ENCODE peak calls at places on chromosomes 3 and 15, in ten cellular contexts. G is gastrocnemius medialis, T is IMR-90, X is ovary, Q is sigmoid colon, J is A549, Z is dorsolateral prefrontal cortex, P is mucosa of descending colon, O is B cell, V is endothelial cell. W is an unnamed sample.

GRCh38 chr3:11583638-11584046 is 60.1 kb downstream of the VGLL4 start:
- DNase-seq in G (no peak), T (peak), X (peak), Q (no peak), J (no peak), Z (no peak), P (no peak), O (no peak), V (no peak), W (no peak)

GRCh38 chr3:10432156-10432845 is 73.1 kb downstream of the ATP2B2 start:
- DNase-seq in G (peak), T (no peak), X (no peak), Q (no peak), J (no peak), Z (no peak), P (no peak), O (no peak), V (no peak), W (peak)

GRCh38 chr3:108218811-108219210 is 3.4 kb downstream of the IFT57 start:
- DNase-seq in G (no peak), T (peak), X (no peak), Q (no peak), J (no peak), Z (no peak), P (no peak), O (no peak), V (no peak), W (no peak)

GRCh38 chr3:97686258-97686657 is 78.3 kb upstream of the ARL6 start:
- DNase-seq in G (no peak), T (no peak), X (no peak), Q (no peak), J (no peak), Z (no peak), P (no peak), O (no peak), V (no peak), W (no peak)

GRCh38 chr3:196080997-196081833 is 675 bp downstream of the TFRC start:
- DNase-seq in G (peak), T (peak), X (peak), Q (peak), J (peak), Z (peak), P (peak), O (peak), V (peak), W (no peak)

GRCh38 chr3:177459397-177459796 is 262.1 kb upstream of the TBL1XR1 start:
- DNase-seq in G (no peak), T (peak), X (no peak), Q (no peak), J (no peak), Z (no peak), P (no peak), O (no peak), V (no peak), W (no peak)

GRCh38 chr3:131349946-131350347 is 31.6 kb upstream of the NUDT16 start:
- DNase-seq in G (no peak), T (peak), X (peak), Q (no peak), J (peak), Z (no peak), P (no peak), O (no peak), V (no peak), W (no peak)

GRCh38 chr3:109265300-109265699 is 51.0 kb downstream of the DPPA2 start:
- DNase-seq in G (no peak), T (no peak), X (no peak), Q (no peak), J (no peak), Z (no peak), P (peak), O (no peak), V (no peak), W (no peak)

GRCh38 chr3:107525101-107525953 is 2.6 kb downstream of the BBX start:
- DNase-seq in G (peak), T (no peak), X (peak), Q (peak), J (peak), Z (peak), P (peak), O (no peak), V (peak), W (peak)

GRCh38 chr3:134527037-134527436 is 41.2 kb downstream of the CEP63 start:
- DNase-seq in G (no peak), T (peak), X (no peak), Q (no peak), J (peak), Z (no peak), P (no peak), O (no peak), V (peak), W (no peak)

GRCh38 chr3:13882876-13883275 is 3.0 kb upstream of the WNT7A start:
- DNase-seq in G (no peak), T (no peak), X (no peak), Q (no peak), J (no peak), Z (no peak), P (no peak), O (no peak), V (no peak), W (no peak)

GRCh38 chr3:56801597-56802410 is at the start of gene ARHGEF3:
- DNase-seq in G (peak), T (peak), X (peak), Q (peak), J (peak), Z (peak), P (peak), O (peak), V (peak), W (peak)
- TF ChIP-seq CTCF in G (peak), T (peak), X (no peak), Q (no peak), J (peak), Z (peak), P (peak), O (peak), V (peak), W (peak)

DNA sequence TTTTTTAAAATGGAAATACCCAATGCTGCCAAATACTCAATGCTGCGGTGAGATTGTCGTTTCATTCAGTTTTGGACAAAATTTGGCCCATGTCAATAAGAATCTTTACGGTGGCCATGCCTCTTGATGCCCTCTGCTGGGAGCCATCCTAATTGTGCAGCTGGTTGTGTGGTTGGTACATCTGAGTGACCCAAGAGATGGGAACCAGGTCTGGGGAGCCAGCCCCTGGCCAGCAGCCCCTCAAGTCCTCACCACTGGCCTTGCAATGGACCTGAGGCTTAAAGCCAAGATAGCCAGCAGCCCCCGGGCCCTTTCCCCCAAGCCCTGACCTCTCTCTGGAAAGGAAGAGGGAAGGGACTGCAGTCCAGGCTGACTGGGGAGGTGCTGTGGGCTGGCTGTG is 36.4 kb upstream of the ESYT3 start:
- DNase-seq in G (no peak), T (no peak), X (no peak), Q (no peak), J (no peak), Z (no peak), P (no peak), O (no peak), V (no peak), W (no peak)
- TF ChIP-seq CTCF in G (no peak), T (no peak), X (no peak), Q (no peak), J (no peak), Z (peak), P (no peak), O (no peak), V (no peak), W (peak)

DNA sequence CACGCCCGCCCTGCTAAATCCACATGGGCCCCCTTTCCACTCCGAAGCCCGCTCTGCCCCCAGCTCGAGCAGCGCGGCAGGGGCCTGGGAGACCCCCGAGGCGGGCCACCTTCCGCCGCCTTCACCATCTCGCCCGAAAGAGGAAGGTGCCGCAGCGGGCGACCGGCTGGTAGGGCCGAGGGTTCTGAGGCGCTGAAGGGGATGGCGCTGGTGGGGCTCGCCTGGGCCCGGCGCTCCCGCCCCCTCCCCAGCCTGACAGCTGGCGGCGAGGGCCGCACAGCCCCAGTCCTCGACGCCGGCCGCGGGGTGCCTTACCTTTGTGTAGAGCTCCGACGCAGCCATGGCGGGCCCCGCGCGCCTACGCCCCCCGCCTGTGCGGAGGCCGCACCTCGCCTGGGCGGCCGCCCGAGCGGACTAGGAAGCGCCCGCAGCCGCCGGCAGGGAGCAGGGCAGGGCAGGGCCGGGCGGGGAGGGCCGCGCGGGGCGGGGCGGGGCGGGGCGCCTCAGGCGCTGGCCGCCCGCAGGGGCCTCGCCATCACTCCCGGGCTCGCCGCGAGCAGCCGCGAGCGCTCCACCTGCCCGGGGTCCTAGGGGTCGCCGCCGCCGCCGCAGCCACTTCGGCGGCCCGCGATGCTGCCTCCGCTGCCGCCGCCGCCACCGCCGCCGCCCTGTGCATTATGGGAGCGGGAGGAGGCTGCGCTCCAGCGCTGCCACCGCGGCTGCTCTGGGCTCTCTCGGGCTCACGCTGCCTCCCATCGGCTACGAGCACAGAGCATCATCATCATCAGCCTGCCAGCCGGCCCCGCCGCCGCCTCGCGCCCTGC is at the start of gene MYO5A:
- DNase-seq in G (peak), T (peak), X (peak), Q (peak), J (peak), Z (peak), P (peak), O (peak), V (peak), W (peak)
- TF ChIP-seq CTCF in G (no peak), T (peak), X (no peak), Q (peak), J (peak), Z (peak), P (peak), O (no peak), V (no peak), W (peak)

DNA sequence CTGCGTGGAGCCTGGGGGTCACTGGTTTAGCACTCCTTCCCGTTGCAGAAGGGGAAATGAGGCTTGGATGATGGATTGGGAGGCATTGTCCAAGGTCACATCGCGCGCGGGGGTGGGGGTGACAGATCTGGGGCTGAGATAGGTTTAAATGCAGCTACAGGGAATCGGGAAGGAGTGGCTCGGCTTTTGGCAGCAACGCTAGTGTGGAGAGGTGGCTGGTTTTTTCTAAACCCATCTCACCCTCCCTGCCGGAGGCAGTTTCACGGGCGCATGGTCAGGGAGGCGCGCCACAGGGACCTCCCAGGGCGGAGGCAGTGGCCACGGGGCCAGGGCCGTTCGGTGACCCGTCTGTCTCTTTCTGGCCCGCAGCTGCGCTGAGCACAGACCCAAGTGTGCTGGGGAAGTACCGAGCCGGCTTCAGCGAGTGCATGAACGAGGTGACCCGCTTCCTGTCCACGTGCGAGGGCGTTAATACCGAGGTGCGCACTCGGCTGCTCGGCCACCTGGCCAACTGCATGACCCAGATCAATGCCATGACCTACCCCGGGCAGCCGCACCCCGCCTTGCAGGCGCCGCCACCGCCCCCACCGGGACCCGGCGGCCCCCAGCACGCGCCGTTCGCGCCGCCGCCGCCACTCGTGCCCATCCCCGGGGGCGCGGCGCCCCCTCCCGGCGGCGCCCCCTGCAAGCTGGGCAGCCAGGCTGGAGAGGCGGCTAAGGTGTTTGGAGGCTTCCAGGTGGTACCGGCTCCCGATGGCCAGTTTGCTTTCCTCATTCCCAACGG is 1.6 kb downstream of the HES1 start:
- DNase-seq in G (peak), T (peak), X (peak), Q (peak), J (peak), Z (peak), P (peak), O (peak), V (peak), W (no peak)
- TF ChIP-seq CTCF in G (peak), T (peak), X (peak), Q (peak), J (peak), Z (peak), P (no peak), O (peak), V (peak), W (peak)

DNA sequence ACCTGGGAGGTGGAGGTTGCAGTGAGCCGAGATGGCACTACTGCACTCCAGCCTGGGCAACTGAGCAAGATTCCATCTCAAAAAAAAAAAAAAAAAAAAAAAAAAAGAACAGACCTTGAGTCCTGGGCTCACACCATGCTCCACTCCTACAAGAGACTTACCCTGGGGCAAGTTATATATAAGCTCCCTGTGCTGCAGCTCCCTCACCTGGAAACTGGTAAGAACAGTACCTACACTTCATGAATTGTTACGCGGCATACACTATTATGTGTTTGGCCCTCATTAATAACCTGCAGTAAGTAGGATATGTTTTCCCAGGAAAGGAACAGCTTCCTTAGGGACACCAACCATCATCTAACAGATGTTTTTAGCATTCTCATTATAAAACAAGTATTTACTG is 119.6 kb downstream of the FMN1 start:
- DNase-seq in G (no peak), T (no peak), X (no peak), Q (no peak), J (no peak), Z (no peak), P (peak), O (no peak), V (no peak), W (no peak)
- TF ChIP-seq CTCF in G (no peak), T (no peak), X (no peak), Q (no peak), J (no peak), Z (no peak), P (no peak), O (no peak), V (no peak), W (peak)

DNA sequence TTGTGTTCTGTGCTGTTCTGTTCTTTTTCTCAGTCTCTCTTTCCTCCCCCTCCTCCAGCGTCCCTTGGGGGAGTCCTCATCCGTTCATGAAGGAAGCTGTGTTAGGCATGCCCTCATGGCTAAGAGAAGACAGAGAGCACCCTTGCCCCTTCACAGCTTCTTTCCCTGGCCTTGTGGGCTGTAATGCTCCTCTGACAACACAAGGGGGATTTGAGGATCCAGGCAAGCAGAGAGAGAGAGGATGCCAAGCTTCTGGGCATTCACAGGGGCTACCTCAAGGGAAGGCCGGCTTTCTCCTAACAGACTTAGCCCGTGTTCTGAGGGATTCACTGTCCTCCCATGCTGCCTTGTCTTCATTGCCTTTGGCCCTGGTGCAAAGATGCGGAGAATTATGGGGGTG is 389.5 kb downstream of the LRTM1 start:
- DNase-seq in G (no peak), T (no peak), X (no peak), Q (no peak), J (peak), Z (no peak), P (no peak), O (no peak), V (peak), W (no peak)
- TF ChIP-seq CTCF in G (no peak), T (no peak), X (no peak), Q (no peak), J (no peak), Z (no peak), P (no peak), O (no peak), V (peak), W (no peak)

GRCh38 chr3:95511915-95512314 is 1302.5 kb upstream of the EPHA6 start:
- DNase-seq in G (no peak), T (no peak), X (no peak), Q (no peak), J (no peak), Z (no peak), P (no peak), O (no peak), V (no peak), W (no peak)
- TF ChIP-seq CTCF in G (no peak), T (no peak), X (no peak), Q (no peak), J (no peak), Z (no peak), P (no peak), O (no peak), V (no peak), W (peak)

W was measured in chondrocyte.